ENCODE peak calls at places on chromosomes 5 and 9, in ten cellular contexts. Z is stimulated activated CD4-positive, alpha-beta T cell treated with anti-CD3 and anti-CD28 coated beads, Interleukin-15, amount 100 ng/mL, for 1 hour; C is Panc1; A is stimulated activated CD8-positive, alpha-beta memory T cell treated with anti-CD3 and anti-CD28 coated beads, Interleukin-12 subunit alpha, Interleukin-12 subunit beta, amount 100 ng/mL, for 1 hour; O is activated naive CD8-positive, alpha-beta T cell treated with anti-CD3 and anti-CD28 coated beads, Interleukin-2, amount 50 U/mL, for 24 hours; Q is NCI-H1105; S is PC-3; P is ELR; G is progenitor cell of endocrine pancreas; J is fibroblast of villous mesenchyme. T is an unnamed sample.

GRCh38 chr9:113398796-113399195 is 2.3 kb downstream of the ALAD start:
- DNase-seq in Z (no peak), C (no peak), A (no peak), O (no peak), Q (no peak), S (no peak), P (peak; percentile 31), G (no peak), J (no peak), T (no peak)

GRCh38 chr5:51895834-51896233 is 512.6 kb downstream of the ISL1 start:
- DNase-seq in Z (no peak), C (no peak), A (no peak), O (no peak), Q (no peak), S (no peak), P (no peak), G (no peak), J (no peak), T (no peak)

GRCh38 chr5:149540098-149540497 is 11.1 kb downstream of the CSNK1A1 start:
- DNase-seq in Z (no peak), C (no peak), A (no peak), O (no peak), Q (no peak), S (no peak), P (no peak), G (no peak), J (no peak), T (no peak)

GRCh38 chr9:28699632-28700031 is 1126.4 kb upstream of the C9orf72 start:
- DNase-seq in Z (no peak), C (no peak), A (no peak), O (no peak), Q (no peak), S (no peak), P (no peak), G (no peak), J (no peak), T (no peak)

GRCh38 chr5:150503977-150504620 is 3.8 kb upstream of the NDST1 start:
- DNase-seq in Z (no peak), C (no peak), A (no peak), O (no peak), Q (no peak), S (no peak), P (no peak), G (no peak), J (no peak), T (no peak)

GRCh38 chr9:127395491-127396252 is 1.3 kb upstream of the SLC2A8 start:
- DNase-seq in Z (no peak), C (no peak), A (no peak), O (no peak), Q (no peak), S (no peak), P (no peak), G (no peak), J (peak; percentile 21), T (no peak)

GRCh38 chr5:20656262-20656661 is 668.3 kb upstream of the CDH18 start:
- DNase-seq in Z (no peak), C (no peak), A (no peak), O (no peak), Q (no peak), S (no peak), P (no peak), G (no peak), J (no peak), T (no peak)

GRCh38 chr5:172910828-172911627 is 48.2 kb upstream of the RPL26L1 start:
- DNase-seq in Z (no peak), C (no peak), A (no peak), O (peak; percentile 24), Q (no peak), S (peak; percentile 51), P (peak; percentile 85), G (no peak), J (peak; percentile 87), T (no peak)

GRCh38 chr9:35350827-35351549 is 138.9 kb upstream of the RUSC2 start:
- DNase-seq in Z (no peak), C (no peak), A (no peak), O (no peak), Q (no peak), S (peak; percentile 48), P (peak; percentile 7), G (no peak), J (peak; percentile 65), T (no peak)

GRCh38 chr5:65805082-65805481 is 83.1 kb downstream of the NLN start:
- DNase-seq in Z (no peak), C (no peak), A (no peak), O (no peak), Q (no peak), S (no peak), P (no peak), G (no peak), J (no peak), T (no peak)

GRCh38 chr5:142222881-142223558 is 101.8 kb downstream of the SPRY4 start:
- DNase-seq in Z (no peak), C (no peak), A (no peak), O (no peak), Q (no peak), S (no peak), P (no peak), G (no peak), J (no peak), T (no peak)

GRCh38 chr5:132807163-132807838 is 5.8 kb upstream of the SOWAHA start:
- DNase-seq in Z (no peak), C (no peak), A (no peak), O (no peak), Q (no peak), S (no peak), P (peak; percentile 39), G (no peak), J (no peak), T (no peak)

GRCh38 chr9:2260401-2261306 is 245.5 kb downstream of the SMARCA2 start:
- DNase-seq in Z (no peak), C (no peak), A (no peak), O (no peak), Q (no peak), S (peak; percentile 56), P (peak; percentile 57), G (no peak), J (no peak), T (no peak)

GRCh38 chr5:96318569-96319100 is 114.4 kb downstream of the PCSK1 start:
- DNase-seq in Z (no peak), C (no peak), A (no peak), O (no peak), Q (no peak), S (peak; percentile 23), P (no peak), G (no peak), J (no peak), T (no peak)

GRCh38 chr9:83920469-83920941 is 727 bp downstream of the KIF27 start:
- DNase-seq in Z (no peak), C (peak; percentile 52), A (no peak), O (no peak), Q (peak; percentile 47), S (peak; percentile 53), P (peak; percentile 40), G (no peak), J (peak; percentile 55), T (no peak)

GRCh38 chr5:29548262-29548661 is 1645.2 kb upstream of the CDH6 start:
- DNase-seq in Z (no peak), C (no peak), A (no peak), O (no peak), Q (no peak), S (no peak), P (no peak), G (no peak), J (no peak), T (no peak)

GRCh38 chr9:3332802-3333201 is 193.0 kb downstream of the RFX3 start:
- DNase-seq in Z (no peak), C (no peak), A (no peak), O (no peak), Q (no peak), S (no peak), P (no peak), G (no peak), J (peak; percentile 40), T (peak; percentile 80)

GRCh38 chr9:684950-685340 is 156.6 kb upstream of the DMRT1 start:
- DNase-seq in Z (no peak), C (no peak), A (no peak), O (no peak), Q (no peak), S (peak; percentile 91), P (peak; percentile 92), G (no peak), J (peak; percentile 78), T (no peak)

T was measured in glomerular endothelial cell.